ENCODE peak calls at places on chromosomes 7 and 10, in four cellular contexts. One of them, this sample, is unnamed.

GRCh38 chr7:114422478-114423217 is 8.0 kb downstream of the FOXP2 start:
- DNase-seq in fibroblast of lung: no peak
- DNase-seq in skeletal muscle cell: no peak
- DNase-seq in glutamatergic neuron: no peak
- DNase-seq in this sample: no peak

GRCh38 chr7:151167197-151167911 is at the start of gene GBX1:
- DNase-seq in fibroblast of lung: peak
- DNase-seq in skeletal muscle cell: no peak
- DNase-seq in glutamatergic neuron: peak
- DNase-seq in this sample: peak

GRCh38 chr7:84336741-84337140 is 142.2 kb upstream of the SEMA3A start:
- DNase-seq in fibroblast of lung: peak
- DNase-seq in skeletal muscle cell: no peak
- DNase-seq in glutamatergic neuron: no peak
- DNase-seq in this sample: no peak

GRCh38 chr7:78316110-78316509 is 517.5 kb downstream of the PHTF2 start:
- DNase-seq in fibroblast of lung: no peak
- DNase-seq in skeletal muscle cell: no peak
- DNase-seq in glutamatergic neuron: no peak
- DNase-seq in this sample: no peak

GRCh38 chr10:96053985-96054384 is 10.6 kb downstream of the CCNJ start:
- DNase-seq in fibroblast of lung: no peak
- DNase-seq in skeletal muscle cell: no peak
- DNase-seq in glutamatergic neuron: no peak
- DNase-seq in this sample: no peak

GRCh38 chr10:86393858-86394472 is 27.4 kb upstream of the GRID1 start:
- DNase-seq in fibroblast of lung: no peak
- DNase-seq in skeletal muscle cell: no peak
- DNase-seq in glutamatergic neuron: no peak
- DNase-seq in this sample: no peak

GRCh38 chr10:11742009-11742778 is at the start of gene ECHDC3:
- DNase-seq in fibroblast of lung: peak
- DNase-seq in skeletal muscle cell: no peak
- DNase-seq in glutamatergic neuron: peak
- DNase-seq in this sample: peak

GRCh38 chr10:132787253-132788179 is 1.6 kb upstream of the NKX6-2 start:
- DNase-seq in fibroblast of lung: no peak
- DNase-seq in skeletal muscle cell: no peak
- DNase-seq in glutamatergic neuron: peak
- DNase-seq in this sample: no peak

GRCh38 chr10:132107211-132107946 is 41.6 kb downstream of the JAKMIP3 start:
- DNase-seq in fibroblast of lung: no peak
- DNase-seq in skeletal muscle cell: no peak
- DNase-seq in glutamatergic neuron: no peak
- DNase-seq in this sample: no peak

GRCh38 chr10:77310288-77310687 is 327.3 kb downstream of the KCNMA1 start:
- DNase-seq in fibroblast of lung: no peak
- DNase-seq in skeletal muscle cell: no peak
- DNase-seq in glutamatergic neuron: no peak
- DNase-seq in this sample: no peak

GRCh38 chr7:39144420-39144819 is 166.7 kb downstream of the POU6F2 start:
- DNase-seq in fibroblast of lung: no peak
- DNase-seq in skeletal muscle cell: no peak
- DNase-seq in glutamatergic neuron: no peak
- DNase-seq in this sample: no peak

GRCh38 chr7:157041514-157042277 is 31.2 kb upstream of the MNX1 start:
- DNase-seq in fibroblast of lung: no peak
- DNase-seq in skeletal muscle cell: no peak
- DNase-seq in glutamatergic neuron: no peak
- DNase-seq in this sample: no peak

GRCh38 chr10:104300002-104300735 is 31.2 kb downstream of the GSTO2 start:
- DNase-seq in fibroblast of lung: peak
- DNase-seq in skeletal muscle cell: peak
- DNase-seq in glutamatergic neuron: no peak
- DNase-seq in this sample: no peak

GRCh38 chr10:971613-972012 is 16.6 kb upstream of the GTPBP4 start:
- DNase-seq in fibroblast of lung: no peak
- DNase-seq in skeletal muscle cell: no peak
- DNase-seq in glutamatergic neuron: no peak
- DNase-seq in this sample: peak

GRCh38 chr7:22723171-22723601 is 3.8 kb upstream of the IL6 start:
- DNase-seq in fibroblast of lung: peak
- DNase-seq in skeletal muscle cell: no peak
- DNase-seq in glutamatergic neuron: no peak
- DNase-seq in this sample: no peak

GRCh38 chr7:151233111-151233701 is 923 bp downstream of the CHPF2 start:
- DNase-seq in fibroblast of lung: peak
- DNase-seq in skeletal muscle cell: peak
- DNase-seq in glutamatergic neuron: peak
- DNase-seq in this sample: no peak

GRCh38 chr10:47348661-47349470 is 703 bp downstream of the RBP3 start:
- DNase-seq in fibroblast of lung: no peak
- DNase-seq in skeletal muscle cell: no peak
- DNase-seq in glutamatergic neuron: no peak
- DNase-seq in this sample: no peak

GRCh38 chr10:100743626-100744135 is 1.7 kb upstream of the PAX2 start:
- DNase-seq in fibroblast of lung: peak
- DNase-seq in skeletal muscle cell: no peak
- DNase-seq in glutamatergic neuron: peak
- DNase-seq in this sample: no peak

GRCh38 chr10:31947144-31947926 is 18.7 kb upstream of the ARHGAP12 start:
- DNase-seq in fibroblast of lung: peak
- DNase-seq in skeletal muscle cell: peak
- DNase-seq in glutamatergic neuron: no peak
- DNase-seq in this sample: peak

GRCh38 chr10:132592790-132593788 is 55.5 kb downstream of the INPP5A start:
- DNase-seq in fibroblast of lung: no peak
- DNase-seq in skeletal muscle cell: no peak
- DNase-seq in glutamatergic neuron: no peak
- DNase-seq in this sample: no peak

GRCh38 chr10:62433181-62433692 is 59.1 kb downstream of the ZNF365 start:
- DNase-seq in fibroblast of lung: peak
- DNase-seq in skeletal muscle cell: peak
- DNase-seq in glutamatergic neuron: no peak
- DNase-seq in this sample: no peak

GRCh38 chr7:102220929-102221850 is 65.5 kb upstream of the SH2B2 start:
- DNase-seq in fibroblast of lung: peak
- DNase-seq in skeletal muscle cell: peak
- DNase-seq in glutamatergic neuron: no peak
- DNase-seq in this sample: no peak

GRCh38 chr10:51510231-51510630 is 189.2 kb downstream of the CSTF2T start:
- DNase-seq in fibroblast of lung: peak
- DNase-seq in skeletal muscle cell: no peak
- DNase-seq in glutamatergic neuron: no peak
- DNase-seq in this sample: no peak

GRCh38 chr10:12973149-12973718 is 28.3 kb downstream of the CCDC3 start:
- DNase-seq in fibroblast of lung: no peak
- DNase-seq in skeletal muscle cell: no peak
- DNase-seq in glutamatergic neuron: no peak
- DNase-seq in this sample: no peak

GRCh38 chr7:55018361-55019328 is at the start of gene EGFR:
- DNase-seq in fibroblast of lung: peak
- DNase-seq in skeletal muscle cell: no peak
- DNase-seq in glutamatergic neuron: peak
- DNase-seq in this sample: peak

This sample was measured in D341Med.